ENCODE peak calls at places on chromosomes 12 and 14, in four cellular contexts. One of them, this sample, is unnamed.

GRCh38 chr14:105059035-105059916 is 6.0 kb downstream of the GPR132 start:
- DNase-seq in HCT116: no peak
- DNase-seq in K562: no peak
- DNase-seq in H1: no peak
- DNase-seq in this sample: no peak

GRCh38 chr12:93002278-93003054 is 73.4 kb upstream of the EEA1 start:
- DNase-seq in HCT116: no peak
- DNase-seq in K562: no peak
- DNase-seq in H1: no peak
- DNase-seq in this sample: no peak

GRCh38 chr14:57870686-57871457 is 5.0 kb upstream of the SLC35F4 start:
- DNase-seq in HCT116: no peak
- DNase-seq in K562: no peak
- DNase-seq in H1: no peak
- DNase-seq in this sample: no peak

GRCh38 chr12:10454531-10454930 is 1.4 kb upstream of the KLRC1 start:
- DNase-seq in HCT116: no peak
- DNase-seq in K562: no peak
- DNase-seq in H1: no peak
- DNase-seq in this sample: no peak

GRCh38 chr14:83164591-83164990 is 1630.9 kb upstream of the SEL1L start:
- DNase-seq in HCT116: no peak
- DNase-seq in K562: no peak
- DNase-seq in H1: no peak
- DNase-seq in this sample: no peak

GRCh38 chr12:2566161-2566560 is 228.6 kb upstream of the FKBP4 start:
- DNase-seq in HCT116: no peak
- DNase-seq in K562: no peak
- DNase-seq in H1: no peak
- DNase-seq in this sample: no peak

GRCh38 chr12:15831315-15831993 is 42.3 kb upstream of the EPS8 start:
- DNase-seq in HCT116: no peak
- DNase-seq in K562: no peak
- DNase-seq in H1: no peak
- DNase-seq in this sample: no peak

GRCh38 chr14:76591270-76591669 is 170.0 kb upstream of the VASH1 start:
- DNase-seq in HCT116: no peak
- DNase-seq in K562: no peak
- DNase-seq in H1: no peak
- DNase-seq in this sample: no peak

GRCh38 chr14:79721399-79722084 is 489.8 kb downstream of the DIO2 start:
- DNase-seq in HCT116: no peak
- DNase-seq in K562: no peak
- DNase-seq in H1: no peak
- DNase-seq in this sample: no peak

GRCh38 chr12:53172352-53172751 is 8.2 kb upstream of the ZNF740 start:
- DNase-seq in HCT116: no peak
- DNase-seq in K562: peak; percentile 2
- DNase-seq in H1: no peak
- DNase-seq in this sample: no peak

GRCh38 chr12:89016970-89017778 is 335.1 kb downstream of the DUSP6 start:
- DNase-seq in HCT116: peak; percentile 76
- DNase-seq in K562: no peak
- DNase-seq in H1: no peak
- DNase-seq in this sample: peak; percentile 44

GRCh38 chr12:15706010-15706676 is 83.0 kb downstream of the EPS8 start:
- DNase-seq in HCT116: no peak
- DNase-seq in K562: no peak
- DNase-seq in H1: no peak
- DNase-seq in this sample: no peak

GRCh38 chr12:54173066-54173726 is 15.6 kb downstream of the SMUG1 start:
- DNase-seq in HCT116: no peak
- DNase-seq in K562: peak; percentile 39
- DNase-seq in H1: no peak
- DNase-seq in this sample: no peak

GRCh38 chr14:74599946-74600345 is 12.1 kb downstream of the LTBP2 start:
- DNase-seq in HCT116: no peak
- DNase-seq in K562: no peak
- DNase-seq in H1: no peak
- DNase-seq in this sample: no peak

GRCh38 chr14:65260786-65261185 is 151.7 kb upstream of the FUT8 start:
- DNase-seq in HCT116: no peak
- DNase-seq in K562: no peak
- DNase-seq in H1: no peak
- DNase-seq in this sample: no peak

GRCh38 chr14:105317546-105317945 is 3.0 kb downstream of the PACS2 start:
- DNase-seq in HCT116: no peak
- DNase-seq in K562: no peak
- DNase-seq in H1: no peak
- DNase-seq in this sample: no peak

DNA sequence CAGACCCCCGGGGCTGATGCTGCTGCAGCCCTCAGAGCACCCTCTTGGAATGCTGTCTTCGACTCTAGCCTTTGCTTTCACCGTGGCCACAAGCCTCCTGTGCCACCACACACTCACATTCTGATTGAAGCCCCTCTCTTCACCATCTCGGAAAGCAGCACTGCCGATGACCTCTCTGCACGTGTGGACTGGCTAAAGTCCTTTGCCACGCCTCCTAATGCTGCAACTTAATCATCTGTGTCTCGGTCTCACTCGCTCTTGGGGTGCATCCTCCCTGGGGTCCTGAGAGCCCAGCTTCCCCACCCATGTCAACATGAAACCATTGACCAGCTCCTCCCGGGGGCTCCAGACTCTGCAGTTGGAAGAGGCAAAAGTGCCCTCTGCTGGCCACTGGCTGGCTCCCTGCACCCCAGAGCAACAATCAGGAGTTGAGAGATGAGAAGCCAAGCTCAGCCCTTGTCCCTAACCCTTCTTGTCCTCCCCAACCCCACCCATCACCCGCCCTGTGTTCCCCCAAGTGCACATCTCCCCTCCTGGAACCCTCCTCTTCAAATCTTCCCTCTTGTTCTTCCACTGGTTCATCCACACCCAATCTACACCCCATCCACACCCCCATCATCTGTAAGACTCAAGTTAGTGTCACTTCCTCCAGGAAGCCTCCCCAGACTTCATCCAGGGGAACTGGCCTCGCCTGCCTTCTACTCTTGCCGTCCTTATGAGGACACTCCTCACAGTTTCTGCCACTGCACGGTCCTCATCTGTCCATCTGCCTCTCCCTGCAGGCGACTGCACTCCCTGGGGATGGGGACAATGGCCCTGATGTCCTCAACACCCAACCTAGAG is 23.6 kb upstream of the FAM181A start:
- DNase-seq in HCT116: peak; percentile 15
- DNase-seq in K562: no peak
- DNase-seq in H1: no peak
- DNase-seq in this sample: peak; percentile 54
- TF ChIP-seq FOSL1 in HCT116: no peak
- TF ChIP-seq FOSL1 in K562: no peak
- TF ChIP-seq FOSL1 in H1: no peak
- TF ChIP-seq FOSL1 in this sample: no peak

DNA sequence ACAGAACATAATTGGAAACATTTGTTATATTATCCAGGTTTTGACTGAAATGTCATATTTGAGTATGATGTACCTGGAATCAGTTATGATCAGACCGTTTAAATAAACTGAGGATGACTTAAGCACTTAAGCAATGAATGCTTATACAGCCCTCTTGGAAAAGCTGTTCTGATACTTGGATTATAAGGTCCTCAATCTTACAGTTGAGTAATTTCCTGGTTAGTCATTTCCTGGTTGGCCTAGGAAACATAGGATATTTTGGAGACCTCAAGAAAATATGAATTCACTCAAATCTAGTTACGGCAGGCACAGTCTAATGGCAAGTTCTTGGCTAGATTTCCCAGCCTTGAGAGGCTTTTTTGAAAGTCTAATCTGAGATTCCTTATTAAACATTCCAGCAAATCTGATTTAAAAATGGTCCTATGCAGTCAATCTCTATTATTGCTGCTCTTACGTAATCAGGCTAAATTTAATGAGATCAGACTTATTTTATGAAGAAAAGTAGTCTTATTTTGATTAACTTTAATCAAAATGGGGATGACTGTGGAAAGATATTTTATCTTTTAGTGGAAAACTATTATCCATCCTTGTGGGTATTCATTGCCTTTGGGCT is 447.2 kb downstream of the SNAPC1 start:
- DNase-seq in HCT116: no peak
- DNase-seq in K562: no peak
- DNase-seq in H1: no peak
- DNase-seq in this sample: no peak
- TF ChIP-seq FOSL1 in HCT116: no peak
- TF ChIP-seq FOSL1 in K562: no peak
- TF ChIP-seq FOSL1 in H1: no peak
- TF ChIP-seq FOSL1 in this sample: no peak

GRCh38 chr12:69154585-69155363 is 84.6 kb upstream of the CPSF6 start:
- DNase-seq in HCT116: peak; percentile 64
- DNase-seq in K562: peak; percentile 68
- DNase-seq in H1: peak; percentile 29
- DNase-seq in this sample: peak; percentile 60
- TF ChIP-seq FOSL1 in HCT116: no peak
- TF ChIP-seq FOSL1 in K562: no peak
- TF ChIP-seq FOSL1 in H1: no peak
- TF ChIP-seq FOSL1 in this sample: no peak

DNA sequence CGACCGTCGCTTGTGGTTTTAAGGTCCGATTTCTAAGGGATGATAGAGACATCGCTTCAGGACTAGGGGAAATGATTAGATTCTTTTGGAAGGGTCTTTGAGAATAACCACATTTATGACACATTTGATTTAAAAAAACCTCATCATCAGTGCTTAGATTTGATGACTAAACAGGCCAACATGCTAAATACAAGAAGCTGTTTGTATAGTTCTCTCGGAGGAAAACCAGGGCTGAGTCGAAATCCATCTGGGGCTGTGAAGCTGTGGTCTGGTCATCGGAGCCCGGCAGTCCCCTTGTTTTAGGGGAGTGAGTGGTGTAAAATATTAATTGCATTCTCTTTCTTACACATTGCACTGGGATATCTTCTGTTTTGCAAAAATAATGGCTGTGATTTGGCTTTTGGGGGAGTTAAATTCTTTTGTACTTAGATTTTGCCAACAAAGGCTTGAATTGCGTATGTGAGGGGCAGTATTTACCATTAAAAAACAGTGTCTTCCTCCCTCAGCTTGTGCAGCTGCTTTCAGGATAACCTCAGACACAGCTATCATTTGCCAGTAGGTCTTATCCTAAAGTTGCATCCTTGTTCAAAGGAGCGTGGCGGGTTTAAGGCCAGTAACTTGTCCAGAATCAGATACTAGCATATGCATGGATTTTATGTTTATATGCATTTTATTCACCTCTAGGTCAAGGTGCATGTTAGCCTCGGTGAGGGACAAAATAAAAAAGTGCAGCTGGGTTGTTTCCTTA is 598 bp downstream of the GNG2 start:
- DNase-seq in HCT116: no peak
- DNase-seq in K562: no peak
- DNase-seq in H1: no peak
- DNase-seq in this sample: no peak
- TF ChIP-seq FOSL1 in HCT116: no peak
- TF ChIP-seq FOSL1 in K562: no peak
- TF ChIP-seq FOSL1 in H1: no peak
- TF ChIP-seq FOSL1 in this sample: no peak

GRCh38 chr14:96051642-96052540 is 12.7 kb downstream of the C14orf132 start:
- DNase-seq in HCT116: peak; percentile 12
- DNase-seq in K562: peak; percentile 10
- DNase-seq in H1: no peak
- DNase-seq in this sample: peak; percentile 33
- TF ChIP-seq FOSL1 in HCT116: no peak
- TF ChIP-seq FOSL1 in K562: no peak
- TF ChIP-seq FOSL1 in H1: no peak
- TF ChIP-seq FOSL1 in this sample: no peak

DNA sequence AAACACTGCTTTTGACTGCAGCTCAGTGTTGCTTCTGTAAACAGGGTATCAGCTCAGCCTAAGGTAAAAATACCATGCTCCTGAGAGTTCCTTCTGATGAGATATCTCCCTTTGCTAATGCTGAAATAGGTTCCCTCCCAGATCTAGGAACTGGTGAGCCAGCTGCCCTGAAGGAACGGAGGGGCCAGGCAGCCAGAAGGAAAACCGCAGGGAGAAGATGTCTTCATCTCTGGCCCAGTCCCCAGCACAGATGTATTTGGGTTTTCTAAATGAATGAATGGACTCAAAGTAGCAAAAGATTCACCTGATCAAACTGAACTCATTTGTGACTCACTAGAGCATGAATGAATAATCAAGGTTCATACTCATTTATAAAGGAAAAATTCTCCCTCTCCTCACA is 247.8 kb downstream of the MSRB3 start:
- DNase-seq in HCT116: no peak
- DNase-seq in K562: no peak
- DNase-seq in H1: no peak
- DNase-seq in this sample: no peak
- TF ChIP-seq FOSL1 in HCT116: no peak
- TF ChIP-seq FOSL1 in K562: no peak
- TF ChIP-seq FOSL1 in H1: no peak
- TF ChIP-seq FOSL1 in this sample: no peak

GRCh38 chr12:57844725-57845477 is 1.6 kb downstream of the CTDSP2 start:
- DNase-seq in HCT116: peak; percentile 23
- DNase-seq in K562: peak; percentile 39
- DNase-seq in H1: no peak
- DNase-seq in this sample: peak; percentile 68

GRCh38 chr12:57846285-57846576 is 298 bp downstream of the CTDSP2 start:
- DNase-seq in HCT116: no peak
- DNase-seq in K562: no peak
- DNase-seq in H1: no peak
- DNase-seq in this sample: no peak

GRCh38 chr12:57846577-57847319 is at the start of gene CTDSP2:
- DNase-seq in HCT116: peak; percentile 96
- DNase-seq in K562: peak; percentile 99
- DNase-seq in H1: peak; percentile 95
- DNase-seq in this sample: peak; percentile 95

GRCh38 chr12:57848208-57848607 is 1.7 kb upstream of the CTDSP2 start:
- DNase-seq in HCT116: no peak
- DNase-seq in K562: no peak
- DNase-seq in H1: no peak
- DNase-seq in this sample: no peak

GRCh38 chr12:57845478-57846284 is 848 bp downstream of the CTDSP2 start:
- DNase-seq in HCT116: no peak
- DNase-seq in K562: peak; percentile 80
- DNase-seq in H1: no peak
- DNase-seq in this sample: peak; percentile 90
- TF ChIP-seq FOSL1 in HCT116: no peak
- TF ChIP-seq FOSL1 in K562: no peak
- TF ChIP-seq FOSL1 in H1: no peak
- TF ChIP-seq FOSL1 in this sample: no peak

DNA sequence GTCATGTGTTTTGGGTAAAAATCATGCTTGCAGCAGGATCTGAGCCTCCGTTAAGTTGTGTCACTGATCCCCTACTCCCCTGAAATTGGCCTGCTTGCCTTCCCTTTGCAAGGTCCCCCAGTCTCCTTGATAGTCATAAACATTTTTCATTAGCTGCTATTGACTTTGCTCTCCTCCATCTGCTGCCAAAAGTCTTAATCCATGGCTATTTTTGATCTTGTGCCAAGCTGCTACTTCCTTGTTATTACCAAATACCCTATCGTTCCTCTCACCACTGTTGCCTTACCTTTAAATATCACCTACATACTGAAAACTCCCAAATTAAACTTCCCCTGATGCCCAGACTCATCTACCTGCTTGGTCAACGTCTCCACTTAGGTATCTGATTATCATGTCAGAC is 148.3 kb downstream of the PHLDA1 start:
- DNase-seq in HCT116: no peak
- DNase-seq in K562: no peak
- DNase-seq in H1: no peak
- DNase-seq in this sample: no peak
- TF ChIP-seq FOSL1 in HCT116: no peak
- TF ChIP-seq FOSL1 in K562: no peak
- TF ChIP-seq FOSL1 in H1: no peak
- TF ChIP-seq FOSL1 in this sample: no peak